ENCODE peak calls at places on chromosomes 1 and 21, in four cellular contexts. One of them, this sample, is unnamed.

GRCh38 chr1:29122987-29123870 is 474 bp downstream of the TMEM200B start:
- DNase-seq in K562: no peak
- DNase-seq in HepG2: no peak
- DNase-seq in GM12878: no peak
- DNase-seq in this sample: no peak

GRCh38 chr1:23557471-23558124 is 1.7 kb downstream of the ID3 start:
- DNase-seq in K562: no peak
- DNase-seq in HepG2: no peak
- DNase-seq in GM12878: no peak
- DNase-seq in this sample: no peak

GRCh38 chr1:183739640-183740385 is 65.1 kb upstream of the RGL1 start:
- DNase-seq in GM12878: no peak
- DNase-seq in K562: no peak
- DNase-seq in HepG2: no peak
- DNase-seq in this sample: no peak

GRCh38 chr1:31102501-31102950 is 37.0 kb upstream of the PUM1 start:
- DNase-seq in HepG2: no peak
- DNase-seq in GM12878: no peak
- DNase-seq in K562: no peak
- DNase-seq in this sample: no peak

GRCh38 chr1:17535300-17535937 is 4.1 kb upstream of the ARHGEF10L start:
- DNase-seq in HepG2: no peak
- DNase-seq in GM12878: no peak
- DNase-seq in K562: no peak
- DNase-seq in this sample: no peak

GRCh38 chr1:19852036-19852435 is 30.2 kb upstream of the OTUD3 start:
- DNase-seq in GM12878: no peak
- DNase-seq in K562: no peak
- DNase-seq in HepG2: no peak
- DNase-seq in this sample: no peak

GRCh38 chr1:225567789-225568188 is 85.1 kb downstream of the ENAH start:
- DNase-seq in K562: no peak
- DNase-seq in GM12878: no peak
- DNase-seq in HepG2: peak
- DNase-seq in this sample: no peak

GRCh38 chr1:115717541-115717940 is 51.0 kb downstream of the CASQ2 start:
- DNase-seq in GM12878: no peak
- DNase-seq in K562: peak
- DNase-seq in HepG2: peak
- DNase-seq in this sample: peak

DNA sequence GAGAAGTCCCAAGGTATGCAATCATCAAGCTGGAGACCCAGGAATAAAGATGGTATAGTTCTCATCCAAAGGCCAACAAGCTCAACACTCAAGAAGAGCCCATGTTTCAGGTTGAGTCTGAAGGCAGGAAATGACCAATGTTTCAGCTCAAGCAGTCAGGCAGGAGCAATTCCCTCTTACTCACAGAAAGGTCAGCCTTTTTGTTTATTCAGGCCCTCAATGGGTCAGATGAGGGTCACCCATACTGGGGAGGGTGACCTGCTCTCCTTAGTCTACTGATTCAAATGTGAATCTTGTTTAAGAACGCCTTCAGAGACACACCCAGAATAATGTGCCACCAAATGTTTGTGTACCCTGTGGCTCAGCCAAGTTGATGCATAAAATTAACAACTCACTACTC is 262.4 kb downstream of the USP25 start:
- DNase-seq in GM12878: no peak
- DNase-seq in HepG2: no peak
- DNase-seq in K562: no peak
- DNase-seq in this sample: no peak
- TF ChIP-seq ZBTB33 in GM12878: no peak
- TF ChIP-seq ZBTB33 in HepG2: no peak
- TF ChIP-seq ZBTB33 in K562: no peak
- TF ChIP-seq ZBTB33 in this sample: no peak

DNA sequence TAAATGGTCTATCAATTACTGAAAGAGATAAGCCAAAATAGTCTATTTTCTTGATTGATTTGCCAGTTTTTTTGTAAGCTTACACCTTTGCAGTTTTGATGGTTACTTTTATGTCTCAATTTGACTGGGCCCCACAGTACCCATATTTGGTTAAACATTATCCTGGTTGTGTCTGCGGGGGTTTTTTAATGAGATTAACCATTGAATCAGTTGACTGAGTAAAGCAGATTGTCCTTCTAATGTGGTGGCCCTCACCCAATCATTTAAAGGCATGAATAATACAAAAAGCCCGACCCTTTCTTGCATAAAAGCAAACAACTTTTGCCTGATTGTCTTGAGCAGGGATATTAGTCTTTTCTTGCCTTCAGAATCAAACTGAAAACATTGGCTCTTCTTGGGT is 650.0 kb upstream of the RGS18 start:
- DNase-seq in HepG2: no peak
- DNase-seq in K562: no peak
- DNase-seq in GM12878: peak
- DNase-seq in this sample: no peak
- TF ChIP-seq CEBPB in HepG2: no peak
- TF ChIP-seq CEBPB in K562: no peak
- TF ChIP-seq CEBPB in GM12878: no peak
- TF ChIP-seq CEBPB in this sample: no peak

DNA sequence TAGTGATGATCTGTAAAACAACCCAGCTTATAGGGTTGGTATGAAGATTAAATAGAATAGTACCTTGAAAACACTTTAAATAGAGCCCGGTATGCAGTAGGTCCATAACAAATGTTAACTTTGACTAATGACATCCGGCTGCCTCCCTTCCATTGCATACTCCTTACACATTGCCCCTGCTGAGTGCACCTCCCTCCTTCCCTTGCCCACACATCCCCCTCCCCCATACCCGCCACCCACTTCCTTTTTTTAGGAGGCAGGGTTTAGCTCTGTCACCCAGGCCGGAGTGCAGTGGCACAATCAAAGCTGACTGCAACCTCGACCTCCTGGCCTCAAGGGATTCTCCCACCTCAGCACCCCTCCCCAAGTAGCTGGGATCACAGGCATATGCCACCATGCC is 24.4 kb upstream of the ZC3H12A start:
- DNase-seq in GM12878: no peak
- DNase-seq in HepG2: no peak
- DNase-seq in K562: no peak
- DNase-seq in this sample: no peak
- TF ChIP-seq ZBTB33 in GM12878: no peak
- TF ChIP-seq ZBTB33 in HepG2: no peak
- TF ChIP-seq ZBTB33 in K562: no peak
- TF ChIP-seq ZBTB33 in this sample: no peak

GRCh38 chr1:240235521-240236288 is 144.0 kb downstream of the FMN2 start:
- DNase-seq in K562: no peak
- DNase-seq in GM12878: no peak
- DNase-seq in HepG2: no peak
- DNase-seq in this sample: no peak

GRCh38 chr1:240230821-240231220 is 139.1 kb downstream of the FMN2 start:
- DNase-seq in K562: no peak
- DNase-seq in HepG2: no peak
- DNase-seq in GM12878: no peak
- DNase-seq in this sample: no peak

GRCh38 chr1:240237305-240237721 is 145.6 kb downstream of the FMN2 start:
- DNase-seq in K562: no peak
- DNase-seq in GM12878: no peak
- DNase-seq in HepG2: no peak
- DNase-seq in this sample: no peak

GRCh38 chr1:240234477-240235225 is 143.0 kb downstream of the FMN2 start:
- DNase-seq in HepG2: no peak
- DNase-seq in GM12878: no peak
- DNase-seq in K562: no peak
- DNase-seq in this sample: no peak

DNA sequence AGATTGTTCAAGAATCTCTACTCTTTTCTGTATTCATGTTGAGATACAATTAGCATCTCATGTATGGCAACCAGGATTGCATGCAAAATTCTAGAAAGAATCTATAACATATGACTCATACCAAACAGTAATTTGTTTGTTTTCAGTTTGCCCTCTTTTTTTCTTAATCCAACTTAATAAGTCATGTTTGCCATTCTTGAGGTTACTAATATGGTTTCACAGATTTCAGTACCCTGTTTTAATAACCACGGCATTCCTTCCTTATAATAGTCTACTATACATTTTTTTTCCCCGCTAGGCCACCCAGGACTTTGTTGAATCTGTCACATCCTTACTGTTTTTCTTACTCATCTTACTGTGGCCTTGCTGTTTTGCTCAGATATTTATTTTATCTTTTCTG is 140.9 kb downstream of the FMN2 start:
- DNase-seq in K562: no peak
- DNase-seq in HepG2: no peak
- DNase-seq in GM12878: no peak
- DNase-seq in this sample: no peak
- TF ChIP-seq CEBPB in K562: no peak
- TF ChIP-seq CEBPB in HepG2: no peak
- TF ChIP-seq CEBPB in GM12878: no peak
- TF ChIP-seq CEBPB in this sample: no peak

GRCh38 chr1:5980314-5981008 is 11.8 kb downstream of the NPHP4 start:
- DNase-seq in HepG2: no peak
- DNase-seq in K562: peak
- DNase-seq in GM12878: no peak
- DNase-seq in this sample: peak
- TF ChIP-seq ZBTB33 in HepG2: no peak
- TF ChIP-seq ZBTB33 in K562: peak
- TF ChIP-seq ZBTB33 in GM12878: no peak
- TF ChIP-seq ZBTB33 in this sample: no peak

This sample was measured in HCT116.